ENCODE peak calls at places on chromosomes 12 and 14, in seven cellular contexts. One of them, this sample, is unnamed.

GRCh38 chr12:117552971-117553370 is 191.5 kb upstream of the NOS1 start:
- DNase-seq in GM10248: no peak
- DNase-seq in left lung: no peak
- DNase-seq in foreskin fibroblast: no peak
- DNase-seq in nephron progenitor cell: no peak
- DNase-seq in AG09319: no peak
- DNase-seq in activated T-cell treated with anti-CD3 and anti-CD28 coated beads for 1 hour: no peak
- DNase-seq in this sample: no peak

GRCh38 chr12:120586216-120586615 is 5.0 kb upstream of the POP5 start:
- DNase-seq in activated T-cell treated with anti-CD3 and anti-CD28 coated beads for 1 hour: no peak
- DNase-seq in left lung: no peak
- DNase-seq in nephron progenitor cell: no peak
- DNase-seq in foreskin fibroblast: no peak
- DNase-seq in GM10248: no peak
- DNase-seq in AG09319: no peak
- DNase-seq in this sample: no peak

GRCh38 chr14:76236172-76237130 is 84.7 kb downstream of the GPATCH2L start:
- DNase-seq in nephron progenitor cell: no peak
- DNase-seq in GM10248: peak
- DNase-seq in left lung: no peak
- DNase-seq in AG09319: no peak
- DNase-seq in foreskin fibroblast: peak
- DNase-seq in activated T-cell treated with anti-CD3 and anti-CD28 coated beads for 1 hour: no peak
- DNase-seq in this sample: no peak

GRCh38 chr12:132537049-132537448 is 47.1 kb downstream of the FBRSL1 start:
- DNase-seq in AG09319: no peak
- DNase-seq in nephron progenitor cell: no peak
- DNase-seq in activated T-cell treated with anti-CD3 and anti-CD28 coated beads for 1 hour: no peak
- DNase-seq in left lung: no peak
- DNase-seq in foreskin fibroblast: no peak
- DNase-seq in GM10248: no peak
- DNase-seq in this sample: no peak

GRCh38 chr12:1590083-1590979 is 4.0 kb downstream of the FBXL14 start:
- DNase-seq in GM10248: no peak
- DNase-seq in activated T-cell treated with anti-CD3 and anti-CD28 coated beads for 1 hour: no peak
- DNase-seq in foreskin fibroblast: peak
- DNase-seq in AG09319: no peak
- DNase-seq in nephron progenitor cell: peak
- DNase-seq in left lung: no peak
- DNase-seq in this sample: no peak

GRCh38 chr14:104822821-104823615 is 22.1 kb downstream of the ZBTB42 start:
- DNase-seq in GM10248: no peak
- DNase-seq in foreskin fibroblast: no peak
- DNase-seq in activated T-cell treated with anti-CD3 and anti-CD28 coated beads for 1 hour: no peak
- DNase-seq in left lung: no peak
- DNase-seq in nephron progenitor cell: no peak
- DNase-seq in AG09319: no peak
- DNase-seq in this sample: no peak

GRCh38 chr12:115481141-115481540 is 796.4 kb downstream of the MED13L start:
- DNase-seq in AG09319: no peak
- DNase-seq in left lung: no peak
- DNase-seq in foreskin fibroblast: no peak
- DNase-seq in GM10248: no peak
- DNase-seq in activated T-cell treated with anti-CD3 and anti-CD28 coated beads for 1 hour: no peak
- DNase-seq in nephron progenitor cell: no peak
- DNase-seq in this sample: no peak

GRCh38 chr14:50790568-50790967 is 40.4 kb downstream of the NIN start:
- DNase-seq in foreskin fibroblast: peak
- DNase-seq in activated T-cell treated with anti-CD3 and anti-CD28 coated beads for 1 hour: no peak
- DNase-seq in AG09319: no peak
- DNase-seq in nephron progenitor cell: no peak
- DNase-seq in GM10248: no peak
- DNase-seq in left lung: no peak
- DNase-seq in this sample: no peak

GRCh38 chr12:46187023-46187422 is 81.8 kb downstream of the SLC38A1 start:
- DNase-seq in nephron progenitor cell: no peak
- DNase-seq in activated T-cell treated with anti-CD3 and anti-CD28 coated beads for 1 hour: no peak
- DNase-seq in foreskin fibroblast: peak
- DNase-seq in GM10248: no peak
- DNase-seq in left lung: peak
- DNase-seq in AG09319: peak
- DNase-seq in this sample: peak

GRCh38 chr12:110743571-110744093 is 941 bp upstream of the PPP1CC start:
- DNase-seq in AG09319: no peak
- DNase-seq in nephron progenitor cell: peak
- DNase-seq in GM10248: no peak
- DNase-seq in foreskin fibroblast: peak
- DNase-seq in left lung: peak
- DNase-seq in activated T-cell treated with anti-CD3 and anti-CD28 coated beads for 1 hour: no peak
- DNase-seq in this sample: no peak

GRCh38 chr12:118635276-118635675 is 258.9 kb downstream of the SUDS3 start:
- DNase-seq in left lung: no peak
- DNase-seq in activated T-cell treated with anti-CD3 and anti-CD28 coated beads for 1 hour: no peak
- DNase-seq in nephron progenitor cell: no peak
- DNase-seq in foreskin fibroblast: no peak
- DNase-seq in GM10248: no peak
- DNase-seq in AG09319: no peak
- DNase-seq in this sample: no peak

GRCh38 chr12:57526477-57527126 is 4.0 kb downstream of the MBD6 start:
- DNase-seq in activated T-cell treated with anti-CD3 and anti-CD28 coated beads for 1 hour: no peak
- DNase-seq in GM10248: no peak
- DNase-seq in AG09319: no peak
- DNase-seq in nephron progenitor cell: no peak
- DNase-seq in foreskin fibroblast: no peak
- DNase-seq in left lung: no peak
- DNase-seq in this sample: no peak

GRCh38 chr14:50647282-50647681 is 20.8 kb downstream of the SAV1 start:
- DNase-seq in foreskin fibroblast: no peak
- DNase-seq in GM10248: peak
- DNase-seq in nephron progenitor cell: no peak
- DNase-seq in AG09319: no peak
- DNase-seq in activated T-cell treated with anti-CD3 and anti-CD28 coated beads for 1 hour: no peak
- DNase-seq in left lung: no peak
- DNase-seq in this sample: no peak

GRCh38 chr14:24310666-24311604 is at the start of gene LTB4R:
- DNase-seq in activated T-cell treated with anti-CD3 and anti-CD28 coated beads for 1 hour: peak
- DNase-seq in left lung: peak
- DNase-seq in nephron progenitor cell: no peak
- DNase-seq in GM10248: peak
- DNase-seq in AG09319: no peak
- DNase-seq in foreskin fibroblast: peak
- DNase-seq in this sample: no peak

GRCh38 chr14:23708343-23708742 is 72.2 kb downstream of the DHRS2 start:
- DNase-seq in GM10248: no peak
- DNase-seq in nephron progenitor cell: no peak
- DNase-seq in AG09319: no peak
- DNase-seq in activated T-cell treated with anti-CD3 and anti-CD28 coated beads for 1 hour: no peak
- DNase-seq in left lung: no peak
- DNase-seq in foreskin fibroblast: no peak
- DNase-seq in this sample: no peak

GRCh38 chr14:59314019-59314608 is 125.6 kb downstream of the DAAM1 start:
- DNase-seq in activated T-cell treated with anti-CD3 and anti-CD28 coated beads for 1 hour: no peak
- DNase-seq in AG09319: no peak
- DNase-seq in foreskin fibroblast: no peak
- DNase-seq in left lung: no peak
- DNase-seq in nephron progenitor cell: no peak
- DNase-seq in GM10248: no peak
- DNase-seq in this sample: no peak

GRCh38 chr12:123533672-123534643 is at the start of gene RILPL1:
- DNase-seq in GM10248: peak
- DNase-seq in activated T-cell treated with anti-CD3 and anti-CD28 coated beads for 1 hour: peak
- DNase-seq in nephron progenitor cell: peak
- DNase-seq in AG09319: no peak
- DNase-seq in foreskin fibroblast: peak
- DNase-seq in left lung: peak
- DNase-seq in this sample: no peak

GRCh38 chr14:38129705-38130104 is 78.0 kb upstream of the SSTR1 start:
- DNase-seq in foreskin fibroblast: no peak
- DNase-seq in left lung: no peak
- DNase-seq in activated T-cell treated with anti-CD3 and anti-CD28 coated beads for 1 hour: no peak
- DNase-seq in AG09319: no peak
- DNase-seq in GM10248: no peak
- DNase-seq in nephron progenitor cell: no peak
- DNase-seq in this sample: no peak

GRCh38 chr14:89435527-89436273 is 18.7 kb upstream of the FOXN3 start:
- DNase-seq in AG09319: no peak
- DNase-seq in left lung: no peak
- DNase-seq in GM10248: no peak
- DNase-seq in nephron progenitor cell: no peak
- DNase-seq in foreskin fibroblast: no peak
- DNase-seq in activated T-cell treated with anti-CD3 and anti-CD28 coated beads for 1 hour: no peak
- DNase-seq in this sample: no peak

GRCh38 chr14:66008631-66009030 is 477.5 kb upstream of the CCDC196 start:
- DNase-seq in left lung: no peak
- DNase-seq in nephron progenitor cell: no peak
- DNase-seq in GM10248: no peak
- DNase-seq in foreskin fibroblast: no peak
- DNase-seq in activated T-cell treated with anti-CD3 and anti-CD28 coated beads for 1 hour: no peak
- DNase-seq in AG09319: no peak
- DNase-seq in this sample: no peak

GRCh38 chr12:113161415-113162016 is 12.0 kb downstream of the CFAP73 start:
- DNase-seq in nephron progenitor cell: peak
- DNase-seq in foreskin fibroblast: no peak
- DNase-seq in GM10248: peak
- DNase-seq in left lung: no peak
- DNase-seq in AG09319: no peak
- DNase-seq in activated T-cell treated with anti-CD3 and anti-CD28 coated beads for 1 hour: no peak
- DNase-seq in this sample: no peak

GRCh38 chr14:86196476-86196875 is 666.5 kb downstream of the FLRT2 start:
- DNase-seq in GM10248: no peak
- DNase-seq in foreskin fibroblast: no peak
- DNase-seq in activated T-cell treated with anti-CD3 and anti-CD28 coated beads for 1 hour: no peak
- DNase-seq in AG09319: no peak
- DNase-seq in nephron progenitor cell: no peak
- DNase-seq in left lung: no peak
- DNase-seq in this sample: no peak

GRCh38 chr14:104349950-104350349 is 211.6 kb downstream of the KIF26A start:
- DNase-seq in GM10248: no peak
- DNase-seq in nephron progenitor cell: no peak
- DNase-seq in activated T-cell treated with anti-CD3 and anti-CD28 coated beads for 1 hour: no peak
- DNase-seq in left lung: peak
- DNase-seq in AG09319: no peak
- DNase-seq in foreskin fibroblast: no peak
- DNase-seq in this sample: no peak

GRCh38 chr12:97142737-97143450 is 235.8 kb downstream of the NEDD1 start:
- DNase-seq in nephron progenitor cell: peak
- DNase-seq in GM10248: no peak
- DNase-seq in foreskin fibroblast: no peak
- DNase-seq in activated T-cell treated with anti-CD3 and anti-CD28 coated beads for 1 hour: no peak
- DNase-seq in AG09319: no peak
- DNase-seq in left lung: no peak
- DNase-seq in this sample: no peak

GRCh38 chr12:52603314-52603713 is 2.1 kb upstream of the KRT72 start:
- DNase-seq in foreskin fibroblast: no peak
- DNase-seq in GM10248: no peak
- DNase-seq in nephron progenitor cell: no peak
- DNase-seq in AG09319: no peak
- DNase-seq in left lung: no peak
- DNase-seq in activated T-cell treated with anti-CD3 and anti-CD28 coated beads for 1 hour: no peak
- DNase-seq in this sample: no peak

GRCh38 chr14:68464716-68465115 is 328.2 kb downstream of the ZFP36L1 start:
- DNase-seq in GM10248: no peak
- DNase-seq in activated T-cell treated with anti-CD3 and anti-CD28 coated beads for 1 hour: no peak
- DNase-seq in AG09319: no peak
- DNase-seq in nephron progenitor cell: no peak
- DNase-seq in foreskin fibroblast: peak
- DNase-seq in left lung: no peak
- DNase-seq in this sample: no peak

GRCh38 chr14:71324767-71325272 is 417.6 kb downstream of the PCNX1 start:
- DNase-seq in GM10248: peak
- DNase-seq in AG09319: no peak
- DNase-seq in nephron progenitor cell: peak
- DNase-seq in activated T-cell treated with anti-CD3 and anti-CD28 coated beads for 1 hour: no peak
- DNase-seq in left lung: no peak
- DNase-seq in foreskin fibroblast: no peak
- DNase-seq in this sample: no peak

GRCh38 chr12:5432011-5432400 is at the start of gene NTF3:
- DNase-seq in AG09319: no peak
- DNase-seq in foreskin fibroblast: peak
- DNase-seq in GM10248: no peak
- DNase-seq in nephron progenitor cell: peak
- DNase-seq in left lung: no peak
- DNase-seq in activated T-cell treated with anti-CD3 and anti-CD28 coated beads for 1 hour: no peak
- DNase-seq in this sample: no peak

GRCh38 chr14:76985021-76985420 is 43.5 kb downstream of the IRF2BPL start:
- DNase-seq in left lung: no peak
- DNase-seq in GM10248: no peak
- DNase-seq in nephron progenitor cell: no peak
- DNase-seq in AG09319: peak
- DNase-seq in foreskin fibroblast: peak
- DNase-seq in activated T-cell treated with anti-CD3 and anti-CD28 coated beads for 1 hour: no peak
- DNase-seq in this sample: no peak

GRCh38 chr12:50936821-50937220 is 15.5 kb upstream of the HIGD1C start:
- DNase-seq in left lung: no peak
- DNase-seq in AG09319: no peak
- DNase-seq in nephron progenitor cell: no peak
- DNase-seq in GM10248: no peak
- DNase-seq in activated T-cell treated with anti-CD3 and anti-CD28 coated beads for 1 hour: no peak
- DNase-seq in foreskin fibroblast: no peak
- DNase-seq in this sample: no peak

GRCh38 chr12:53345486-53346195 is 9.5 kb upstream of the SP7 start:
- DNase-seq in left lung: no peak
- DNase-seq in AG09319: no peak
- DNase-seq in nephron progenitor cell: peak
- DNase-seq in GM10248: no peak
- DNase-seq in foreskin fibroblast: peak
- DNase-seq in activated T-cell treated with anti-CD3 and anti-CD28 coated beads for 1 hour: no peak
- DNase-seq in this sample: no peak

GRCh38 chr12:12008931-12009611 is 61.7 kb upstream of the BCL2L14 start:
- DNase-seq in left lung: peak
- DNase-seq in nephron progenitor cell: peak
- DNase-seq in foreskin fibroblast: peak
- DNase-seq in AG09319: no peak
- DNase-seq in GM10248: peak
- DNase-seq in activated T-cell treated with anti-CD3 and anti-CD28 coated beads for 1 hour: no peak
- DNase-seq in this sample: no peak

GRCh38 chr12:95077341-95077740 is 3.9 kb upstream of the NR2C1 start:
- DNase-seq in left lung: no peak
- DNase-seq in nephron progenitor cell: no peak
- DNase-seq in AG09319: peak
- DNase-seq in GM10248: no peak
- DNase-seq in foreskin fibroblast: no peak
- DNase-seq in activated T-cell treated with anti-CD3 and anti-CD28 coated beads for 1 hour: no peak
- DNase-seq in this sample: no peak

GRCh38 chr14:61609143-61609851 is 86.0 kb upstream of the HIF1A start:
- DNase-seq in foreskin fibroblast: peak
- DNase-seq in activated T-cell treated with anti-CD3 and anti-CD28 coated beads for 1 hour: no peak
- DNase-seq in left lung: no peak
- DNase-seq in nephron progenitor cell: no peak
- DNase-seq in GM10248: no peak
- DNase-seq in AG09319: no peak
- DNase-seq in this sample: no peak

GRCh38 chr12:68119724-68120211 is 39.8 kb downstream of the IFNG start:
- DNase-seq in activated T-cell treated with anti-CD3 and anti-CD28 coated beads for 1 hour: no peak
- DNase-seq in foreskin fibroblast: no peak
- DNase-seq in AG09319: no peak
- DNase-seq in nephron progenitor cell: no peak
- DNase-seq in GM10248: peak
- DNase-seq in left lung: no peak
- DNase-seq in this sample: no peak

GRCh38 chr12:104603545-104603973 is 146.8 kb downstream of the CHST11 start:
- DNase-seq in GM10248: no peak
- DNase-seq in activated T-cell treated with anti-CD3 and anti-CD28 coated beads for 1 hour: no peak
- DNase-seq in AG09319: no peak
- DNase-seq in foreskin fibroblast: peak
- DNase-seq in left lung: no peak
- DNase-seq in nephron progenitor cell: no peak
- DNase-seq in this sample: no peak

GRCh38 chr12:131536766-131537165 is 174.1 kb upstream of the SFSWAP start:
- DNase-seq in activated T-cell treated with anti-CD3 and anti-CD28 coated beads for 1 hour: no peak
- DNase-seq in GM10248: no peak
- DNase-seq in nephron progenitor cell: no peak
- DNase-seq in left lung: no peak
- DNase-seq in foreskin fibroblast: no peak
- DNase-seq in AG09319: no peak
- DNase-seq in this sample: no peak

GRCh38 chr12:46110220-46110700 is 119.9 kb upstream of the SCAF11 start:
- DNase-seq in activated T-cell treated with anti-CD3 and anti-CD28 coated beads for 1 hour: no peak
- DNase-seq in AG09319: no peak
- DNase-seq in GM10248: no peak
- DNase-seq in left lung: no peak
- DNase-seq in nephron progenitor cell: no peak
- DNase-seq in foreskin fibroblast: no peak
- DNase-seq in this sample: no peak